ENCODE peak calls at places on chromosomes 1 and 21, in five cellular contexts. L, U, G, W and E are unnamed samples.

GRCh38 chr1:109327285-109327684 is 20.5 kb upstream of the MYBPHL start:
- DNase-seq in L (no peak), U (no peak), G (no peak), W (no peak), E (no peak)

GRCh38 chr21:43585924-43586411 is 73.3 kb downstream of the HSF2BP start:
- DNase-seq in L (no peak), U (no peak), G (no peak), W (no peak), E (no peak)

GRCh38 chr1:8711161-8711560 is 106.3 kb downstream of the RERE start:
- DNase-seq in L (no peak), U (no peak), G (no peak), W (no peak), E (no peak)

GRCh38 chr1:172753964-172754363 is 95.1 kb downstream of the FASLG start:
- DNase-seq in L (no peak), U (peak; percentile 52), G (no peak), W (no peak), E (no peak)

GRCh38 chr1:214452152-214452806 is 99.1 kb downstream of the PTPN14 start:
- DNase-seq in L (no peak), U (no peak), G (no peak), W (peak; percentile 28), E (no peak)

GRCh38 chr1:14095001-14095400 is 395.0 kb downstream of the PRDM2 start:
- DNase-seq in L (no peak), U (no peak), G (no peak), W (peak; percentile 41), E (peak; percentile 24)

GRCh38 chr1:56322211-56322610 is 257.2 kb downstream of the PLPP3 start:
- DNase-seq in L (peak; percentile 5), U (no peak), G (no peak), W (no peak), E (no peak)

GRCh38 chr21:16330340-16331319 is 600.8 kb downstream of the USP25 start:
- DNase-seq in L (peak; percentile 45), U (no peak), G (no peak), W (peak; percentile 89), E (peak; percentile 16)

GRCh38 chr1:76240321-76240720 is 165.8 kb downstream of the ST6GALNAC3 start:
- DNase-seq in L (no peak), U (no peak), G (no peak), W (no peak), E (no peak)

GRCh38 chr1:229786974-229787610 is 161.0 kb downstream of the URB2 start:
- DNase-seq in L (no peak), U (no peak), G (no peak), W (no peak), E (no peak)

GRCh38 chr1:7953850-7954609 is 7.5 kb upstream of the PARK7 start:
- DNase-seq in L (peak; percentile 98), U (peak; percentile 93), G (peak; percentile 98), W (peak; percentile 68), E (peak; percentile 92)

GRCh38 chr1:170511066-170511465 is 20.9 kb upstream of the GORAB start:
- DNase-seq in L (no peak), U (no peak), G (no peak), W (no peak), E (no peak)

GRCh38 chr1:246497331-246497915 is 9.7 kb downstream of the SMYD3 start:
- DNase-seq in L (no peak), U (no peak), G (no peak), W (peak; percentile 89), E (peak; percentile 44)

GRCh38 chr1:214205053-214205452 is 75.9 kb upstream of the SMYD2 start:
- DNase-seq in L (no peak), U (no peak), G (no peak), W (no peak), E (no peak)

GRCh38 chr1:244970236-244970652 is 105.9 kb upstream of the HNRNPU start:
- DNase-seq in L (no peak), U (peak; percentile 80), G (peak; percentile 85), W (peak; percentile 84), E (no peak)

GRCh38 chr1:153697873-153698647 is 19.6 kb downstream of the NPR1 start:
- DNase-seq in L (no peak), U (no peak), G (peak; percentile 77), W (no peak), E (peak; percentile 32)

GRCh38 chr1:147539122-147539575 is 2.2 kb upstream of the BCL9 start:
- DNase-seq in L (no peak), U (peak; percentile 20), G (no peak), W (no peak), E (no peak)

GRCh38 chr1:92709738-92710137 is 75.2 kb downstream of the EVI5 start:
- DNase-seq in L (no peak), U (no peak), G (no peak), W (no peak), E (no peak)

GRCh38 chr21:39863111-39863510 is 4.1 kb upstream of the PCP4 start:
- DNase-seq in L (no peak), U (no peak), G (no peak), W (no peak), E (no peak)

GRCh38 chr1:73604739-73605138 is 593.2 kb downstream of the LRRIQ3 start:
- DNase-seq in L (no peak), U (no peak), G (no peak), W (no peak), E (no peak)

GRCh38 chr1:241413386-241413785 is 56.4 kb upstream of the RGS7 start:
- DNase-seq in L (no peak), U (no peak), G (no peak), W (no peak), E (no peak)

GRCh38 chr1:159849972-159850371 is 12.5 kb downstream of the VSIG8 start:
- DNase-seq in L (no peak), U (no peak), G (no peak), W (no peak), E (no peak)

GRCh38 chr21:44524412-44525371 is 15.3 kb downstream of the KRTAP10-1 start:
- DNase-seq in L (no peak), U (no peak), G (no peak), W (no peak), E (no peak)

GRCh38 chr1:9302745-9303524 is 10.2 kb downstream of the SPSB1 start:
- DNase-seq in L (no peak), U (no peak), G (no peak), W (no peak), E (no peak)

GRCh38 chr1:12047120-12047876 is 15.8 kb upstream of the TNFRSF8 start:
- DNase-seq in L (no peak), U (peak; percentile 80), G (no peak), W (no peak), E (no peak)

GRCh38 chr1:26921126-26921461 is 449 bp upstream of the NUDC start:
- DNase-seq in L (no peak), U (no peak), G (no peak), W (no peak), E (no peak)

GRCh38 chr1:173506437-173506836 is 29.3 kb downstream of the PRDX6 start:
- DNase-seq in L (no peak), U (no peak), G (no peak), W (peak; percentile 29), E (no peak)

GRCh38 chr1:160376525-160377131 is 9.8 kb downstream of the NHLH1 start:
- DNase-seq in L (peak; percentile 42), U (peak; percentile 13), G (no peak), W (peak; percentile 87), E (peak; percentile 64)

GRCh38 chr1:85580046-85580411 is 532 bp upstream of the CCN1 start:
- DNase-seq in L (no peak), U (no peak), G (no peak), W (no peak), E (no peak)

GRCh38 chr1:154213274-154213673 is 7.1 kb upstream of the CFAP141 start:
- DNase-seq in L (no peak), U (no peak), G (no peak), W (no peak), E (no peak)

GRCh38 chr1:211377539-211378461 is 51.2 kb downstream of the TRAF5 start:
- DNase-seq in L (no peak), U (no peak), G (no peak), W (no peak), E (no peak)